ENCODE peak calls at places on chromosomes 7 and 10, in ten cellular contexts. M, I, U, W, S, V, D, G, R and K are unnamed samples.

GRCh38 chr10:84613336-84614021 is 285.1 kb downstream of the CCSER2 start:
- DNase-seq in R (no peak), I (no peak), W (peak; percentile 18), D (no peak), V (no peak), G (no peak), S (peak; percentile 59), M (peak; percentile 18), U (peak; percentile 56), K (peak; percentile 13)

GRCh38 chr10:69883256-69883655 is 81.5 kb downstream of the COL13A1 start:
- DNase-seq in I (no peak), D (no peak), U (no peak), V (no peak), R (no peak), G (no peak), W (no peak), S (no peak), M (peak; percentile 46), K (no peak)

GRCh38 chr10:119252051-119252465 is 44.7 kb downstream of the GRK5 start:
- DNase-seq in G (no peak), M (no peak), D (no peak), U (no peak), V (no peak), W (no peak), R (peak; percentile 37), S (no peak), I (no peak), K (no peak)

GRCh38 chr7:107789647-107790046 is 13.4 kb downstream of the SLC26A3 start:
- DNase-seq in D (no peak), I (no peak), G (no peak), V (no peak), M (no peak), R (no peak), S (no peak), W (no peak), U (no peak), K (no peak)

GRCh38 chr10:90318659-90319058 is 539.2 kb downstream of the HTR7 start:
- DNase-seq in V (no peak), D (no peak), U (no peak), G (no peak), S (no peak), R (no peak), M (no peak), I (no peak), W (no peak), K (no peak)

GRCh38 chr7:132469264-132469663 is 107.0 kb downstream of the PLXNA4 start:
- DNase-seq in M (no peak), V (no peak), W (no peak), S (no peak), D (no peak), R (no peak), U (no peak), G (no peak), I (no peak), K (no peak)

GRCh38 chr10:80090120-80090519 is 11.7 kb downstream of the TMEM254 start:
- DNase-seq in U (no peak), S (no peak), W (no peak), I (no peak), D (no peak), G (no peak), V (no peak), M (no peak), R (no peak), K (no peak)

GRCh38 chr7:1532456-1533254 is 2.2 kb downstream of the MAFK start:
- DNase-seq in U (no peak), G (peak; percentile 78), M (peak; percentile 90), W (peak; percentile 97), R (peak; percentile 96), D (peak; percentile 87), V (peak; percentile 42), I (peak; percentile 94), S (peak; percentile 78), K (peak; percentile 89)

GRCh38 chr10:35822316-35822715 is 180.2 kb upstream of the FZD8 start:
- DNase-seq in S (peak; percentile 48), D (peak; percentile 24), W (peak; percentile 97), V (no peak), U (peak; percentile 18), R (peak; percentile 54), M (peak; percentile 41), I (peak; percentile 94), G (peak; percentile 16), K (peak; percentile 90)

GRCh38 chr10:6665847-6666246 is 85.8 kb upstream of the PRKCQ start:
- DNase-seq in S (no peak), D (no peak), R (no peak), G (no peak), I (no peak), W (no peak), V (peak; percentile 23), U (no peak), M (no peak), K (no peak)

DNA sequence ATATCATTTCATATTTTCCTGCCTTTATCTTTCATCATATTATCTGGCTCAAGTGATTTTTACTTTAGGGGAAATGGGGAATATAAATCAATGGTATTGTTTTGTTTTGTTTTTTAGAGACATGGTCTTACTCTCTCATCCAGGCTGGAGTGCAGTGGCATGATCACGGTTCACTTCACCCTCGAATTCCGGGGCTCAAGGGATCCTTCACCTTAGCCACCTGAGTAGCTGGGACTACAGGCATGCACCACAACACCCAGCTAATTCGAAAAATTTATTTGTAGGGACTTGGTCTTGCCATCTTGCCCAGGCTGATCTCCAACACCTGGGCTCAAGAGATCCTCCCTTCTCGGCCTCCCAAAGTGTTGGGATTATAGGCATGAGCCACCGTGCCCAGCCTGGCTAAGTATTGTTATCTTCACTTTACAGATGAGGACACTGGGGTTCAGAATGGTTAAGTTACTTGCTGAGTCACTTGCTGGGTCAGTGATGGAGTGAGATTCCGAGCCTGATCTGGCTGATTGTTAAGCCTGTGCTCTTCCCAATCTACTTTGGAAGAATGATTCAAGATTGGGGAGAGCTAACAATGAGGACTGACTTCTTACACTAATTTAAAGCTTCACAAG is 3.7 kb upstream of the SLC16A9 start:
- DNase-seq in V (no peak), W (no peak), R (no peak), M (no peak), S (no peak), G (no peak), U (no peak), I (no peak), D (no peak), K (no peak)
- H3K27me3 ChIP-seq in V (no peaks in the 10 kb centered on the region), W (peaks cover 47% of the 10 kb centered on the region), R (peaks cover 35% of the 10 kb centered on the region), M (peaks cover 15% of the 10 kb centered on the region), S (no peaks in the 10 kb centered on the region), G (no peaks in the 10 kb centered on the region), U (peaks cover 13% of the 10 kb centered on the region), I (no peaks in the 10 kb centered on the region), D (no peaks in the 10 kb centered on the region), K (peaks cover 3% of the 10 kb centered on the region)

DNA sequence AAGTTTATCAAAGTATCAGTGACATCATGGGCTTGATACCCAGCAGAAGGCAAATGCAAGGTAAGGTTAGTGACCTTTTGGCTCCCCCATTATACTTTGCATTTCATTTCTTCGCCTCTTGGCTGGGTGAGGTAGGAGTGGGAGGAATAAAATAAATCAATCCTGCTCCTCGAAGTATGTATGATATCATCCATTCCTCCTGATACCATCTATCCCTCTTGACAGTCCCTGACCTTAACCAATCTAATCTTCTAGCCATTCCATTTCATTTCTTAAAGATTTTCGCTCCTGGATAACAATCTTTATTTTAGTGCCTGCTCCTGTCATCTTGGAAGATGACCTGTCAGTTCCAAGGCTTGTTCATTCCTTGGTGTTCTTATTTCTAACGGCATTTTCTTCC is 1083.3 kb downstream of the NXPH1 start:
- DNase-seq in U (no peak), R (no peak), G (no peak), W (no peak), S (no peak), M (no peak), V (no peak), D (no peak), I (no peak), K (no peak)
- H3K9me3 ChIP-seq in U (no peaks in the 10 kb centered on the region), R (no peaks in the 10 kb centered on the region), G (no peaks in the 10 kb centered on the region), W (peaks cover 3% of the 10 kb centered on the region), S (no peaks in the 10 kb centered on the region), M (no peaks in the 10 kb centered on the region), V (no peaks in the 10 kb centered on the region), D (no peaks in the 10 kb centered on the region), I (no peaks in the 10 kb centered on the region), K (no peaks in the 10 kb centered on the region)

GRCh38 chr10:132506711-132507466 is 30.7 kb upstream of the INPP5A start:
- DNase-seq in M (no peak), I (peak; percentile 71), W (peak; percentile 82), U (no peak), R (peak; percentile 55), D (peak; percentile 77), G (no peak), S (no peak), V (no peak), K (peak; percentile 30)

GRCh38 chr10:132502544-132503300 is 34.9 kb upstream of the INPP5A start:
- DNase-seq in S (no peak), D (no peak), V (no peak), M (no peak), U (no peak), I (no peak), G (no peak), W (no peak), R (no peak), K (no peak)

GRCh38 chr10:132504501-132505272 is 32.9 kb upstream of the INPP5A start:
- DNase-seq in S (no peak), D (peak; percentile 14), M (no peak), G (no peak), V (no peak), W (no peak), I (peak; percentile 14), R (no peak), U (no peak), K (no peak)

GRCh38 chr10:132500781-132501415 is 36.7 kb upstream of the INPP5A start:
- DNase-seq in G (no peak), M (no peak), R (no peak), S (no peak), V (no peak), I (no peak), W (no peak), D (no peak), U (no peak), K (no peak)

GRCh38 chr10:132503581-132504421 is 33.8 kb upstream of the INPP5A start:
- DNase-seq in M (no peak), I (peak; percentile 15), U (no peak), S (no peak), R (no peak), G (no peak), V (no peak), W (no peak), D (no peak), K (no peak)
- H3K27me3 ChIP-seq in M (no peaks in the 10 kb centered on the region), I (no peaks in the 10 kb centered on the region), U (peaks cover 9% of the 10 kb centered on the region), S (no peaks in the 10 kb centered on the region), R (peaks cover 23% of the 10 kb centered on the region), G (no peaks in the 10 kb centered on the region), V (no peaks in the 10 kb centered on the region), W (peaks cover 29% of the 10 kb centered on the region), D (no peaks in the 10 kb centered on the region), K (no peaks in the 10 kb centered on the region)

GRCh38 chr7:53191836-53192443 is 156.5 kb downstream of the POM121L12 start:
- DNase-seq in S (no peak), W (no peak), M (no peak), I (no peak), R (no peak), U (no peak), D (no peak), G (no peak), V (no peak), K (no peak)

DNA sequence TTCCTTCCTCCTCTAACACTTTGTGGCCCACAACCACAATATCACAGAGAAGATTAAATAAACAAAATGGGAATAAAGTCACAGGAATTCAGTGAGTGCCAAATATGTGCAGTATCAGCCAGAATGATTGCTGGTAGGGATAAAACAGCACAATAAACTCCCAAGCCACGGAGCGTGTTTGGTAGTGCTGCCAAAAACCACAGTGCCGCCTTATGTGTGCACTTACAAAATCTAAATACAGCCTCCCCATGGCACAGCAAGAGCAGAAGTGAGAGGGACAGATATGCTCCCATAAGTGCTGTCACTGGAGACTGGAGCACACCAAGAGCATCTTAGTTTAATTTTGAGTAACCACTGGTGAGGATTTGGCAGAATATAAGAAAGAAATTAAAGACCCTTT is 155.9 kb downstream of the POM121L12 start:
- DNase-seq in G (no peak), M (no peak), R (no peak), D (no peak), S (no peak), W (no peak), I (no peak), V (no peak), U (no peak), K (no peak)
- H3K9me3 ChIP-seq in G (no peaks in the 10 kb centered on the region), M (no peaks in the 10 kb centered on the region), R (peaks cover 3% of the 10 kb centered on the region), D (no peaks in the 10 kb centered on the region), S (peaks cover 2% of the 10 kb centered on the region), W (no peaks in the 10 kb centered on the region), I (no peaks in the 10 kb centered on the region), V (no peaks in the 10 kb centered on the region), U (no peaks in the 10 kb centered on the region), K (no peaks in the 10 kb centered on the region)